ENCODE peak calls at places on chromosomes 16 and 17, in six cellular contexts. K is stimulated activated CD8-positive, alpha-beta memory T cell treated with anti-CD3 and anti-CD28 coated beads, Interleukin-4, amount 100 ng/mL, for 24 hours; Q is IMR-90; J is activated T-cell treated with anti-CD3 and anti-CD28 coated beads, Interleukin-2, amount 50 U/mL, for 72 hours; M is T-helper 1 cell; O is WTC11. X is an unnamed sample.

GRCh38 chr17:79752175-79752574 is 21.4 kb downstream of the ENPP7 start:
- DNase-seq in K (no peak), Q (no peak), J (peak; percentile 40), M (no peak), O (no peak), X (no peak)

GRCh38 chr17:77887464-77888241 is 70.8 kb upstream of the TNRC6C start:
- DNase-seq in K (peak; percentile 38), Q (peak; percentile 76), J (peak; percentile 72), M (peak; percentile 73), O (no peak), X (peak; percentile 72)

GRCh38 chr17:45006927-45007461 is 38.9 kb upstream of the C1QL1 start:
- DNase-seq in K (no peak), Q (no peak), J (no peak), M (no peak), O (peak; percentile 43), X (no peak)

GRCh38 chr16:21097151-21097550 is 53.5 kb downstream of the DNAH3 start:
- DNase-seq in K (no peak), Q (peak; percentile 85), J (no peak), M (no peak), O (no peak), X (no peak)

GRCh38 chr17:75525806-75526554 is 483 bp downstream of the LLGL2 start:
- DNase-seq in K (no peak), Q (no peak), J (no peak), M (no peak), O (peak; percentile 62), X (no peak)

GRCh38 chr17:79220715-79221291 is 146.2 kb downstream of the ENGASE start:
- DNase-seq in K (no peak), Q (no peak), J (peak; percentile 9), M (no peak), O (peak; percentile 62), X (no peak)

GRCh38 chr17:82241183-82241925 is 12.5 kb downstream of the SLC16A3 start:
- DNase-seq in K (no peak), Q (peak; percentile 36), J (peak; percentile 58), M (no peak), O (no peak), X (no peak)

GRCh38 chr17:8680402-8680801 is 49.9 kb upstream of the MYH10 start:
- DNase-seq in K (no peak), Q (no peak), J (no peak), M (no peak), O (no peak), X (no peak)

GRCh38 chr17:17751996-17752821 is 71.0 kb downstream of the RAI1 start:
- DNase-seq in K (peak; percentile 94), Q (peak; percentile 88), J (peak; percentile 97), M (peak; percentile 97), O (peak; percentile 97), X (peak; percentile 96)

GRCh38 chr17:5234645-5235576 is at the start of gene SCIMP:
- DNase-seq in K (no peak), Q (no peak), J (no peak), M (no peak), O (no peak), X (no peak)

GRCh38 chr16:81650982-81651562 is 128.0 kb upstream of the PLCG2 start:
- DNase-seq in K (no peak), Q (no peak), J (no peak), M (no peak), O (peak; percentile 66), X (no peak)

GRCh38 chr17:81829858-81830257 is 3.2 kb downstream of the MCRIP1 start:
- DNase-seq in K (no peak), Q (no peak), J (no peak), M (no peak), O (no peak), X (no peak)